ENCODE peak calls at places on chromosomes 5 and 9, in ten cellular contexts. C is spleen, W is foreskin fibroblast, Y is mesenchymal stem cell, M is fibroblast of villous mesenchyme, R is vagina, A is PC-3, Q is H1, L is dorsolateral prefrontal cortex, D is AG09309. G is an unnamed sample.

GRCh38 chr9:107276966-107277710 is 5.9 kb upstream of the RAD23B start:
- DNase-seq in D (no peak), R (no peak), C (no peak), W (no peak), Y (no peak), M (peak), L (no peak), A (no peak), Q (no peak), G (peak)

GRCh38 chr9:124345751-124346281 is 69.4 kb downstream of the PSMB7 start:
- DNase-seq in Q (no peak), C (peak), M (no peak), A (no peak), R (no peak), L (no peak), Y (no peak), D (no peak), W (no peak), G (no peak)

GRCh38 chr9:121261107-121261460 is 6.9 kb upstream of the GSN start:
- DNase-seq in C (no peak), Q (no peak), A (no peak), M (no peak), L (peak), Y (peak), R (no peak), D (no peak), W (no peak), G (no peak)

GRCh38 chr9:89661391-89661949 is 56.7 kb downstream of the GADD45G start:
- DNase-seq in D (no peak), W (no peak), Q (no peak), M (no peak), A (no peak), R (no peak), Y (peak), C (peak), L (no peak), G (no peak)

GRCh38 chr5:132506094-132506692 is 15.6 kb upstream of the IRF1 start:
- DNase-seq in W (peak), A (peak), Y (peak), D (peak), R (no peak), M (peak), Q (no peak), L (no peak), C (no peak), G (peak)

GRCh38 chr9:133360400-133361393 is 4.3 kb downstream of the SURF2 start:
- DNase-seq in R (no peak), M (peak), D (no peak), W (no peak), L (no peak), A (no peak), Y (no peak), Q (no peak), C (no peak), G (no peak)

GRCh38 chr9:31394040-31394473 is 990.4 kb upstream of the ACO1 start:
- DNase-seq in D (no peak), Y (peak), L (no peak), M (peak), Q (no peak), R (no peak), C (no peak), A (no peak), W (no peak), G (no peak)

GRCh38 chr9:114929166-114929565 is 1.2 kb downstream of the TNFSF8 start:
- DNase-seq in A (no peak), M (no peak), L (no peak), D (no peak), Y (no peak), C (no peak), W (no peak), R (no peak), Q (no peak), G (no peak)

GRCh38 chr5:163794993-163795392 is 289.6 kb downstream of the MAT2B start:
- DNase-seq in C (no peak), R (no peak), D (no peak), Y (no peak), M (no peak), A (no peak), Q (no peak), W (no peak), L (no peak), G (no peak)

GRCh38 chr5:67880876-67881275 is 334.7 kb upstream of the PIK3R1 start:
- DNase-seq in D (no peak), Q (no peak), R (no peak), Y (no peak), L (no peak), C (no peak), M (no peak), A (no peak), W (no peak), G (no peak)

GRCh38 chr5:142821733-142822487 is 51.7 kb downstream of the ARHGAP26 start:
- DNase-seq in D (peak), R (no peak), Y (peak), M (peak), W (peak), A (peak), L (no peak), C (no peak), Q (no peak), G (peak)

GRCh38 chr5:150190987-150191386 is 1.1 kb downstream of the SLC6A7 start:
- DNase-seq in Q (no peak), L (no peak), R (no peak), C (no peak), W (no peak), A (no peak), M (no peak), D (no peak), Y (no peak), G (no peak)

DNA sequence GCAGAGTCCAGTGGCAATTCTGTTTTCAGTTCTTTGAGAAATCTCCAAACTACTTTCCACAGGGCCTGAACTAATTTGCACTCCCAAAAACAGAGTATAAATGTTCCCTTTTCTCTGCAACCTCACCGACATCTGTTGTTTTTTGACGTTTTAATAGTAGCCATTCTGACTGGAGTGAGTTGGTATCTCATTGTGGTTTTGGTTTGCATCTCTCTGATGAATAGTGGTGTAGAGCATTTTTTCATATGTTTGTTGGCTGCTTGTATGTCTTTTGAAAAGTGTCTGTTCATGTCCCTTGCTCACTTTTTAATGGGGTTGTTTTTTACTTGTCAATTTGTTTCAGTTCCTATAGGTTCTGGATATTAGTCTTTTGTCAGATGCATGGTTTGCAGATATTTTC is 72.6 kb downstream of the PALM2AKAP2 start:
- DNase-seq in Q (no peak), C (no peak), Y (no peak), W (no peak), A (no peak), R (no peak), D (no peak), M (no peak), L (no peak), G (no peak)
- H3K4me3 ChIP-seq in Q (no peak), C (no peak), Y (no peak), W (no peak), A (no peak), R (no peak), D (no peak), M (no peak), L (no peak), G (no peak)

GRCh38 chr5:77845273-77845646 is 69.1 kb upstream of the TBCA start:
- DNase-seq in M (no peak), Y (no peak), L (no peak), R (no peak), A (no peak), D (no peak), W (no peak), Q (no peak), C (no peak), G (no peak)
- H3K4me3 ChIP-seq in M (peak), Y (no peak), L (no peak), R (peak), A (no peak), D (no peak), W (no peak), Q (no peak), C (no peak), G (no peak)

DNA sequence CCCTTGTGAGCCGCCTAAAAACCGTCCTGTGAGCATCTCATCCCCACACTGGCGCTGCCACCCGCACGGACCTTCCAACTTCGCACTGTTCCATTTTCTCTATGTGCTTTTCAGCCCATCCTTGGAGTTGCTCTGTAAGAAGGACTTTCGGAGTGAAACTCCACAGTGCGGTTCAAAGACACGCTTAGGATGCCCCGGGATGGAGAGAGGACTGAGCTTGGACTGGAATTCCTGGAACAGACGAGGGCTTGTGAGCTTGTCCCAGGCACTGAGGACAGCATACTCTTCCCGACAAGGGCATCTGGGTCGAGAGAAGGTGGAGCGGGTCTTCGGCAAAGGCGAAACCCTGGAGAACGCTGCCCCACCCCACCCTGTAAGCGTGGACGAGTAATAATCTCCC is 187.8 kb downstream of the MEF2C start:
- DNase-seq in C (no peak), M (no peak), D (no peak), L (no peak), Y (no peak), Q (no peak), A (no peak), R (no peak), W (no peak), G (no peak)
- H3K4me3 ChIP-seq in C (no peak), M (no peak), D (no peak), L (peak), Y (no peak), Q (no peak), A (no peak), R (no peak), W (no peak), G (no peak)

DNA sequence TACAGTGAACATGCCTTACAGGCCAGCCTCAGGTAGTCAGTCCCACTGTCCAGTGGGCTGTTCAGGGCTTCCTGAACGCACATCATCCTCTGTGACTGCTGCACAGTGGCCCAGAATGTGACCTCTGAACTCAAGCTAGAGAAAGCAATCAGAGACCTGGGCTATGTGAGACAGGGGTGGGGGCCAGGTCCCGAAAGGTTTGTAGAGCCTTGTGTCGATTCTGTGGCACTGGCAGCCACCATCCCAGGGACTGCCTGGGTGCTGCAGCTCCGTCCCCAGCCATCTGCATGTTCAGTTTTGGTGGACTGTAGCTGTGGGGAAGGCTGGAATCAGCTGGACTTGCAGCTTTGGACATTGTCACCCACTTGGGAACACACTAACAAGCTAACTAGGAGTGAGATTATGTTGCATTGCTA is 47.7 kb downstream of the MVB12B start:
- DNase-seq in D (no peak), A (no peak), M (no peak), C (no peak), Y (no peak), W (no peak), L (no peak), Q (no peak), R (no peak), G (no peak)
- H3K4me3 ChIP-seq in D (no peak), A (no peak), M (no peak), C (no peak), Y (no peak), W (no peak), L (no peak), Q (no peak), R (no peak), G (no peak)

DNA sequence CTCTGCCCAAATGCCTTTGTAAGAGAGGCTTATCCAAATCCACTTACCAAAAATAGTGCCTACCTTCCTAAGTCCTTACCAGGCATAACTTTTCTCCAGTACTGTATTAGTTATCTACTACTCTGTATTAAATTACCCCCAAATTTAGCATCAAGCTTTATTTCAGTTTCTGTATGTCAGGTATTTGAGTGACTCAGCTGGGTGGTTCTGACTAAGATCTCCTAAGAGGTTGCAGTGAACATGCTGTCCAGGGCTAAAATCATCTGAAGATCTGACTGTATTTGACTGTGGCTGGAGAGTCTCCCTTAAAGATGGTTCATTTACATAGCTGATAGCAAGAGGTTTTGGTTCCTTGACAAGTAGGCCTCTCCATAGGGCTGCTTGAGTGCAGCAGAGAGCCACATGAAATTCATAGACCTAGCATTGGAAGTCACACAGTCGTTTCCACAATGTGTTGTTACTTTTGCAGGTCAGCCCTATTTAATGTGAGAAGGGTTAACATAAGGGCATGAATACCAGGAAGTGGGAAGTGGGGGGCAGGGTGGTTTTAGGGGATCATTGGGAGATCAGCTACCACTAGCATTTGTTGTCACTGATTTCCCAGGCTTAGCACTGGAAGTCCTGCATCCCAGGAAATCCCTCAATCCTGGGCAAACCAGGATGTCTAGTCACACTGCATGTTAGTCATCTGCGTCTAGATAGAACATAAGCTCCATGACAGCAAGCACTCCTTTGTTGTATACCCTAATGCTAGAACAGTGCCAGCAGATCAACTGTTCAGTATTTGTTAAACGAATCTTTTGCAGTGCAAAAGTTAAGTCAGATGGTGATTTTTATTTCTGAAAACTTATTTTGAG is 2.0 kb upstream of the ZNF622 start:
- DNase-seq in D (no peak), C (no peak), L (no peak), W (peak), Y (peak), R (no peak), M (peak), A (peak), Q (no peak), G (peak)
- H3K4me3 ChIP-seq in D (no peak), C (no peak), L (peak), W (no peak), Y (no peak), R (peak), M (peak), A (peak), Q (no peak), G (no peak)

DNA sequence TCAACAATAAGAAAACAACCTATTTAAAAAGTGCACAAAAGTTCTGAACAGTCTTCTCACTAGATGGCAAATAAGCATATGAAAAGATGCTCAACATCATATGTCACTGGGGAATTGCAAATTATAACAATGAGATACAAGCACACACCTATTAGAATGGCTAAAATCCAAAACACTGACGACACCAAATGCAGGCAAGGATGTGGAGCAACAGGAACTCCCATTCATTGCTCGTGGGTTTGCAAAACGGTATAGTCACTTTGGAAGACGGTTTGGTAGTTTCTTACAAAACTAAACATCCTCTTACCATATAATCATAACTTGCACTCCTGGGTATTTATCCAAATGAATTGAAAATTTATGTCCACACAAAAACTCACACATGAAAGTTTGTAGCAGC is 100.9 kb upstream of the TBC1D2 start:
- DNase-seq in W (no peak), M (no peak), R (no peak), Y (no peak), D (no peak), C (no peak), A (no peak), L (no peak), Q (no peak), G (no peak)
- H3K4me3 ChIP-seq in W (no peak), M (no peak), R (no peak), Y (no peak), D (no peak), C (no peak), A (no peak), L (no peak), Q (no peak), G (no peak)